ENCODE peak calls at places on chromosomes 7 and 10, in ten cellular contexts. H is mucosa of descending colon, V is colonic mucosa, J is fibroblast of lung, E is cardiac muscle cell, T is SK-N-SH, S is PC-9, C is heart left ventricle, M is dorsolateral prefrontal cortex, B is AG04450. R is an unnamed sample.

GRCh38 chr10:96743988-96744585 is 23.8 kb upstream of the PIK3AP1 start:
- DNase-seq in H (no peak), V (no peak), J (peak; percentile 34), E (no peak), T (peak; percentile 33), S (no peak), C (no peak), M (no peak), B (no peak), R (peak; percentile 11)

GRCh38 chr7:105210721-105211205 is 178.0 kb downstream of the SRPK2 start:
- DNase-seq in H (no peak), V (no peak), J (peak; percentile 41), E (peak; percentile 58), T (no peak), S (no peak), C (peak; percentile 57), M (no peak), B (no peak), R (no peak)

GRCh38 chr7:74633451-74633921 is 24.0 kb upstream of the GTF2I start:
- DNase-seq in H (peak; percentile 48), V (peak; percentile 50), J (no peak), E (no peak), T (no peak), S (peak; percentile 63), C (no peak), M (no peak), B (no peak), R (no peak)

GRCh38 chr7:159099711-159100231 is 44.9 kb downstream of the VIPR2 start:
- DNase-seq in H (no peak), V (no peak), J (no peak), E (no peak), T (peak; percentile 53), S (no peak), C (no peak), M (no peak), B (no peak), R (no peak)

GRCh38 chr10:30671011-30671616 is 41.6 kb upstream of the LYZL2 start:
- DNase-seq in H (no peak), V (peak; percentile 48), J (peak; percentile 64), E (peak; percentile 88), T (peak; percentile 55), S (peak; percentile 33), C (no peak), M (no peak), B (peak; percentile 75), R (peak; percentile 80)

GRCh38 chr7:159059629-159060028 is 85.0 kb downstream of the VIPR2 start:
- DNase-seq in H (no peak), V (no peak), J (no peak), E (no peak), T (no peak), S (no peak), C (no peak), M (no peak), B (no peak), R (no peak)

GRCh38 chr10:119308089-119308488 is 100.7 kb downstream of the GRK5 start:
- DNase-seq in H (no peak), V (no peak), J (no peak), E (no peak), T (no peak), S (no peak), C (peak; percentile 17), M (no peak), B (no peak), R (no peak)

GRCh38 chr10:92268763-92269162 is 22.1 kb downstream of the CPEB3 start:
- DNase-seq in H (no peak), V (no peak), J (no peak), E (no peak), T (no peak), S (no peak), C (no peak), M (no peak), B (no peak), R (no peak)

GRCh38 chr10:48678041-48678440 is 6.6 kb upstream of the WDFY4 start:
- DNase-seq in H (no peak), V (no peak), J (no peak), E (no peak), T (no peak), S (no peak), C (no peak), M (no peak), B (no peak), R (no peak)

GRCh38 chr10:86959737-86960002 is 1.3 kb downstream of the SNCG start:
- DNase-seq in H (no peak), V (no peak), J (no peak), E (no peak), T (no peak), S (no peak), C (no peak), M (no peak), B (no peak), R (no peak)

GRCh38 chr7:86844608-86845007 is 200.9 kb downstream of the GRM3 start:
- DNase-seq in H (no peak), V (no peak), J (no peak), E (no peak), T (no peak), S (no peak), C (no peak), M (no peak), B (no peak), R (no peak)

GRCh38 chr10:50393784-50394183 is 142.5 kb upstream of the ASAH2 start:
- DNase-seq in H (no peak), V (peak; percentile 45), J (peak; percentile 79), E (peak; percentile 76), T (no peak), S (no peak), C (no peak), M (no peak), B (no peak), R (no peak)

GRCh38 chr10:92279297-92279696 is 11.6 kb downstream of the CPEB3 start:
- DNase-seq in H (no peak), V (no peak), J (no peak), E (peak; percentile 6), T (no peak), S (no peak), C (no peak), M (no peak), B (no peak), R (peak; percentile 13)

GRCh38 chr7:8278183-8278582 is 16.2 kb upstream of the ICA1 start:
- DNase-seq in H (no peak), V (no peak), J (no peak), E (no peak), T (no peak), S (no peak), C (no peak), M (no peak), B (no peak), R (no peak)

GRCh38 chr7:132760241-132760616 is 184.0 kb upstream of the PLXNA4 start:
- DNase-seq in H (no peak), V (no peak), J (no peak), E (no peak), T (no peak), S (no peak), C (no peak), M (no peak), B (no peak), R (peak; percentile 62)

GRCh38 chr7:128168667-128169210 is 72.3 kb upstream of the LEP start:
- DNase-seq in H (peak; percentile 48), V (peak; percentile 27), J (peak; percentile 15), E (peak; percentile 30), T (peak; percentile 49), S (peak; percentile 29), C (no peak), M (no peak), B (no peak), R (peak; percentile 7)

GRCh38 chr10:106555599-106555998 is 608.9 kb downstream of the SORCS1 start:
- DNase-seq in H (no peak), V (no peak), J (no peak), E (no peak), T (no peak), S (no peak), C (no peak), M (no peak), B (no peak), R (no peak)
- TF ChIP-seq CTCF in H (no peak), V (no peak), J (no peak), E (peak; percentile 22), T (no peak), S (no peak), C (no peak), M (no peak), B (peak; percentile 8), R (peak; percentile 3)

GRCh38 chr7:66356277-66356721 is 151.2 kb downstream of the TPST1 start:
- DNase-seq in H (peak; percentile 56), V (peak; percentile 34), J (peak; percentile 78), E (peak; percentile 84), T (no peak), S (no peak), C (no peak), M (no peak), B (peak; percentile 52), R (peak; percentile 62)
- TF ChIP-seq CTCF in H (no peak), V (no peak), J (no peak), E (no peak), T (no peak), S (no peak), C (no peak), M (no peak), B (no peak), R (no peak)

DNA sequence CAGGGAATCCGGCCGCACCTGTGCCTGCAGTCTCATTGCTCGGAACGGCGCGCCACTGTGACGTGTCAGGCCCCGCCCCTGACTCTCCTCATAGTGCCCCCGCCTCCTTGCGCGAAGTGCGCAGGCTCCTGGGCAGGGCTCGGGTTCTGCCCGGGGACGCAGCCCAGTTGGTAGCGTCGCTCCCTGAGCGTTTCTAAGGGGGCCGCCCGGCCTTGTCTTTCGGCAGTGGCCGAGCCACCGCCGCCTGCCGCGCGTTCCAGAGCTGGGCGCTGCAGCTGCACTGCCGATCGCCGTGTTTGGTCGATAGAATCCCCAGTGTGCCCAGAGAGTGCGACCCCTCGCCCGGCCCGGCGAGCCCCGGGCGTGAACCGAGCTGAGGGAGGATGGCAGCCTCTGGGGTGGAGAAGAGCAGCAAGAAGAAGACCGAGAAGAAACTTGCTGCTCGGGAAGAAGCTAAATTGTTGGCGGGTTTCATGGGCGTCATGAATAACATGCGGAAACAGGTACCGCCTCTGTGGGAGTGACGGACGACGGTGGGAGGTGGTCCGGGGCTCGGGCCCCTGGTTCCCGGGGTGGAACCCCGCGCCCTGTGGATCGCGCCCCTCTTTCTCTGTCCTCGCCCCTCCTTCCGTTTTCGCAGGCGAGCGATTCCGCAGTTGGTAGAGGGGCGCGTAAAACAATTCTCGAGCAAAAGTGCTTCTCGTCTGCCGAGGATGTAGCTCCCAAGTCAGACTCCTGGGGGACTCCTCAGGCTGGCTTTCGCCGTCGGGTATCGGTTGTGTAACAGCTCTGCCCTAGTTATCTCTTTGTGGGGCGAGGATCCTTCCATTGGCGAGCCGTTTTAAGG is at the start of gene KLHL7:
- DNase-seq in H (peak; percentile 98), V (peak; percentile 98), J (peak; percentile 90), E (peak; percentile 94), T (peak; percentile 98), S (peak; percentile 98), C (peak; percentile 98), M (peak; percentile 96), B (peak; percentile 59), R (peak; percentile 87)
- TF ChIP-seq CTCF in H (no peak), V (no peak), J (no peak), E (peak; percentile 20), T (peak; percentile 22), S (no peak), C (no peak), M (no peak), B (peak; percentile 30), R (peak; percentile 27)

DNA sequence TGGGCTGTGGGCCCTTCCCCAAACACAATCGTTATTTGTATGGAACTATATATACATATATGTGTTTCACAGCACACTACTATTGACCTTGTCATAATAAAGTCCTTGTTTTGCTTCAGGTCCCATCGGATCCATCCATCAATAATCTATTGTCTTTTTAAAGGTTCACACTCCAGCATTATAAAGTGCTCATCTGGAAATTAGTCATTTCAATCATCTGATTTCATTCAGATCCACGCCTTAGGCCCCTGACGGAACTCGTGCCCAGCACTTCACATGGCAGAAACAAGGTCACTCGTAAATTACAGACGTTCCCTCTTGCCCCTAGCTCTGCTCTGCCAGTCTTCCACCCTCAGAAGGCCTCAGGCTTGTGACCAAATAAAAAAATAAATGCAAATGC is 133.1 kb upstream of the PPP2R2D start:
- DNase-seq in H (no peak), V (no peak), J (no peak), E (no peak), T (no peak), S (no peak), C (no peak), M (no peak), B (no peak), R (no peak)
- TF ChIP-seq CTCF in H (no peak), V (no peak), J (no peak), E (no peak), T (no peak), S (no peak), C (no peak), M (no peak), B (no peak), R (no peak)

R was measured in AG10803.